ENCODE peak calls at places on chromosomes 1 and 21, in six cellular contexts. E, G, U, W, X and H are unnamed samples.
A peak's percentile ranks its signal among the peaks of the same experiment; 100 is the strongest.

GRCh38 chr1:238677567-238677966 is 708.8 kb upstream of the CHRM3 start:
- DNase-seq in W (no peak), X (no peak), U (no peak), G (no peak), E (no peak), H (no peak)

GRCh38 chr1:85438353-85438752 is 26.6 kb downstream of the DDAH1 start:
- DNase-seq in G (no peak), U (no peak), X (no peak), E (no peak), W (no peak), H (no peak)

GRCh38 chr1:245512181-245512888 is 357.6 kb downstream of the KIF26B start:
- DNase-seq in W (no peak), X (no peak), E (no peak), U (no peak), G (peak; percentile 72), H (no peak)

GRCh38 chr21:16573581-16573980 is 843.8 kb downstream of the USP25 start:
- DNase-seq in X (no peak), W (no peak), E (peak; percentile 41), U (peak; percentile 42), G (no peak), H (no peak)

GRCh38 chr1:230120949-230121381 is 53.9 kb downstream of the GALNT2 start:
- DNase-seq in X (no peak), W (no peak), E (peak; percentile 69), G (no peak), U (no peak), H (no peak)

GRCh38 chr21:45640888-45641479 is 2.5 kb upstream of the PCBP3 start:
- DNase-seq in W (no peak), U (no peak), G (no peak), E (no peak), X (no peak), H (no peak)

GRCh38 chr1:56577859-56578663 is 1.3 kb downstream of the PLPP3 start:
- DNase-seq in U (no peak), X (no peak), G (peak; percentile 32), E (peak; percentile 68), W (no peak), H (peak; percentile 46)

GRCh38 chr1:5905431-5905830 is 86.8 kb downstream of the NPHP4 start:
- DNase-seq in U (no peak), X (no peak), W (no peak), E (no peak), G (no peak), H (no peak)

GRCh38 chr1:3722846-3723245 is 29.4 kb upstream of the CCDC27 start:
- DNase-seq in U (no peak), X (no peak), G (no peak), W (no peak), E (no peak), H (no peak)

GRCh38 chr1:22275626-22276395 is 132.9 kb upstream of the WNT4 start:
- DNase-seq in W (no peak), X (peak; percentile 38), U (peak; percentile 10), G (peak; percentile 7), E (peak; percentile 55), H (no peak)

GRCh38 chr1:76864383-76864782 is 2.9 kb upstream of the ST6GALNAC5 start:
- DNase-seq in E (peak; percentile 16), U (no peak), G (no peak), X (no peak), W (no peak), H (no peak)

GRCh38 chr1:204075116-204075636 is 2.3 kb downstream of the SOX13 start:
- DNase-seq in W (no peak), G (no peak), X (no peak), E (peak; percentile 33), U (no peak), H (no peak)

GRCh38 chr1:156241311-156241811 is 623 bp upstream of the BGLAP start:
- DNase-seq in X (no peak), U (no peak), G (no peak), E (no peak), W (no peak), H (no peak)

GRCh38 chr1:1406101-1406820 is 832 bp downstream of the MRPL20 start:
- DNase-seq in X (no peak), E (no peak), W (no peak), G (no peak), U (no peak), H (no peak)

GRCh38 chr1:65493792-65494191 is 73.3 kb downstream of the LEPR start:
- DNase-seq in W (no peak), X (no peak), G (peak; percentile 10), U (no peak), E (no peak), H (no peak)

GRCh38 chr21:35171385-35171784 is 122.3 kb upstream of the RUNX1 start:
- DNase-seq in E (no peak), U (no peak), G (no peak), X (no peak), W (no peak), H (no peak)

GRCh38 chr21:41755258-41755933 is 11.5 kb downstream of the RIPK4 start:
- DNase-seq in E (no peak), X (no peak), U (no peak), W (peak; percentile 89), G (no peak), H (no peak)

GRCh38 chr1:224541901-224542610 is 74.1 kb upstream of the CNIH3 start:
- DNase-seq in W (no peak), X (no peak), E (peak; percentile 47), G (no peak), U (no peak), H (no peak)